ENCODE peak calls at places on chromosomes 11 and 22, in five cellular contexts. Z is IMR-90, W is breast epithelium, S is esophagus squamous epithelium, P is transverse colon. T is an unnamed sample. For H3K27me3, the result is how much of the 10 kb centered on the place peaks cover.

GRCh38 chr11:102882389-102883024 is 7.7 kb upstream of the MMP12 start:
- DNase-seq in Z (peak), P (no peak), S (no peak), W (no peak), T (no peak)

GRCh38 chr11:36219996-36220395 is 69.2 kb downstream of the COMMD9 start:
- DNase-seq in Z (no peak), W (no peak), S (no peak), P (no peak), T (no peak)

GRCh38 chr11:91730620-91731019 is 494.0 kb upstream of the FAT3 start:
- DNase-seq in Z (no peak), W (no peak), S (no peak), P (no peak), T (no peak)

GRCh38 chr22:46512683-46513082 is 24.7 kb downstream of the CELSR1 start:
- DNase-seq in P (no peak), W (no peak), Z (no peak), S (no peak), T (no peak)

GRCh38 chr22:38696606-38697005 is 4.1 kb downstream of the JOSD1 start:
- DNase-seq in W (no peak), Z (peak), S (no peak), P (no peak), T (no peak)

GRCh38 chr11:120601566-120601965 is 90.0 kb downstream of the GRIK4 start:
- DNase-seq in Z (peak), P (no peak), W (no peak), S (no peak), T (no peak)

GRCh38 chr11:123577081-123577598 is 77.3 kb downstream of the SCN3B start:
- DNase-seq in Z (peak), P (peak), S (no peak), W (no peak), T (peak)

GRCh38 chr11:13062115-13062514 is 53.0 kb downstream of the RASSF10 start:
- DNase-seq in P (no peak), S (no peak), Z (no peak), W (no peak), T (no peak)

GRCh38 chr11:70080763-70081162 is 2.6 kb downstream of the ANO1 start:
- DNase-seq in S (no peak), W (peak), P (no peak), Z (no peak), T (no peak)

GRCh38 chr22:32478994-32479393 is 4.4 kb downstream of the FBXO7 start:
- DNase-seq in Z (peak), W (no peak), P (no peak), S (no peak), T (no peak)

GRCh38 chr11:126229782-126230540 is 18.4 kb downstream of the FAM118B start:
- DNase-seq in P (no peak), Z (peak), S (no peak), W (no peak), T (no peak)

GRCh38 chr11:4606231-4607015 is 1.6 kb downstream of the TRIM68 start:
- DNase-seq in Z (peak), W (no peak), P (peak), S (no peak), T (no peak)

GRCh38 chr11:69878144-69878883 is 59.1 kb upstream of the FGF3 start:
- DNase-seq in S (no peak), W (no peak), P (peak), Z (no peak), T (no peak)

GRCh38 chr11:36398261-36398953 is 102.3 kb downstream of the PRR5L start:
- DNase-seq in S (no peak), P (no peak), Z (no peak), W (no peak), T (no peak)

GRCh38 chr11:95821640-95822039 is 31.3 kb downstream of the CEP57 start:
- DNase-seq in P (no peak), S (no peak), Z (peak), W (no peak), T (no peak)

GRCh38 chr11:134224710-134225662 is 515 bp downstream of the VPS26B start:
- DNase-seq in P (peak), W (peak), S (no peak), Z (peak), T (peak)

GRCh38 chr11:125359130-125359529 is 136.9 kb downstream of the FEZ1 start:
- DNase-seq in W (no peak), P (no peak), Z (no peak), S (no peak), T (no peak)

GRCh38 chr22:30308096-30308495 is 18.6 kb downstream of the TBC1D10A start:
- DNase-seq in W (no peak), S (no peak), P (no peak), Z (no peak), T (no peak)

GRCh38 chr11:8826901-8827560 is 84.0 kb upstream of the AKIP1 start:
- DNase-seq in P (no peak), W (no peak), Z (no peak), S (no peak), T (peak)

GRCh38 chr22:25076281-25076680 is 123.4 kb upstream of the CRYBB3 start:
- DNase-seq in S (no peak), W (no peak), Z (no peak), P (no peak), T (no peak)

GRCh38 chr11:71206186-71206585 is 46.2 kb downstream of the SHANK2 start:
- DNase-seq in S (no peak), Z (peak), P (peak), W (peak), T (peak)

GRCh38 chr11:21897203-21897602 is 295.7 kb upstream of the ANO5 start:
- DNase-seq in Z (no peak), P (no peak), W (no peak), S (no peak), T (no peak)

GRCh38 chr11:37926772-37927171 is 1328.7 kb upstream of the RAG2 start:
- DNase-seq in W (no peak), Z (no peak), P (no peak), S (no peak), T (no peak)

GRCh38 chr11:111734383-111735261 is 31.6 kb downstream of the PPP2R1B start:
- DNase-seq in P (no peak), W (no peak), Z (no peak), S (no peak), T (no peak)
- H3K4me3 ChIP-seq in P (no peak), W (peak), Z (no peak), S (peak), T (no peak)

GRCh38 chr11:64767344-64768299 is 7.8 kb upstream of the PYGM start:
- DNase-seq in S (no peak), W (peak), Z (peak), P (peak), T (no peak)
- TF ChIP-seq POLR2A in S (no peak), W (no peak), Z (no peak), P (no peak), T (no peak)

GRCh38 chr11:113904379-113905101 is at the start of gene HTR3B:
- DNase-seq in S (no peak), P (no peak), W (no peak), Z (no peak), T (no peak)

GRCh38 chr11:113896156-113896879 is 8.3 kb upstream of the HTR3B start:
- DNase-seq in W (no peak), S (no peak), P (peak), Z (peak), T (peak)

GRCh38 chr11:113906038-113906437 is 1.4 kb downstream of the HTR3B start:
- DNase-seq in S (no peak), W (no peak), Z (peak), P (peak), T (no peak)

GRCh38 chr11:113906515-113906914 is 1.9 kb downstream of the HTR3B start:
- DNase-seq in S (no peak), W (no peak), P (no peak), Z (no peak), T (no peak)

DNA sequence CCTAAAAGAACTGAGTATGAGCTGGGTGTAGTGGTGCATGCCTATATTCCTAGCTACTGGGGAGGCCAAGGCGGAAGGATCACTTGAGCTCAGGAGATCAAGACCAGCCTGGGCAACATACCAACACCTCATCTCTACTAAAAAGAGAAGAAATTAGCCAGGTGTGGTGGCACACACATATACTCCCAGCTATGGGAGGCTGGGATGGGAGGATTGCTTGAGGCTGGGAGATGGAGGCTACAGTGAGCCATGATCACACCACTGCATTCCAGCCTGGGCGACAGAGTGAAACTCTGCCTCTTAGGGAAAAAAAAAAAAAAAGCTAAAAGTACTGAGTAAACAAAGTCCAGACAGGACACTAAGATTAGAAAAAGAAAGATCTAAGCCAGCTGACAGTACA is 3.5 kb upstream of the HTR3B start:
- DNase-seq in P (no peak), Z (no peak), W (no peak), S (no peak), T (no peak)
- H3K27me3 ChIP-seq in P (under half), Z (under half), W (under half), S (under half), T (under half)

GRCh38 chr11:27233654-27234042 is 129.4 kb downstream of the CCDC34 start:
- DNase-seq in Z (no peak), W (no peak), P (peak), S (no peak), T (no peak)
- H3K4me3 ChIP-seq in Z (no peak), W (no peak), P (no peak), S (no peak), T (no peak)

GRCh38 chr11:65438257-65439151 is 15.9 kb downstream of the NEAT1 start:
- DNase-seq in P (no peak), W (peak), S (no peak), Z (peak), T (no peak)

GRCh38 chr11:65440831-65441499 is 18.4 kb downstream of the NEAT1 start:
- DNase-seq in P (no peak), W (peak), Z (peak), S (no peak), T (peak)

GRCh38 chr11:65437436-65438227 is 15.0 kb downstream of the NEAT1 start:
- DNase-seq in S (no peak), W (peak), P (peak), Z (peak), T (peak)

GRCh38 chr11:65436412-65437032 is 13.9 kb downstream of the NEAT1 start:
- DNase-seq in W (peak), S (no peak), P (peak), Z (peak), T (peak)

GRCh38 chr11:65439331-65440181 is 17.0 kb downstream of the NEAT1 start:
- DNase-seq in S (no peak), Z (peak), P (no peak), W (peak), T (peak)
- TF ChIP-seq POLR2A in S (no peak), Z (no peak), P (peak), W (no peak), T (peak)

DNA sequence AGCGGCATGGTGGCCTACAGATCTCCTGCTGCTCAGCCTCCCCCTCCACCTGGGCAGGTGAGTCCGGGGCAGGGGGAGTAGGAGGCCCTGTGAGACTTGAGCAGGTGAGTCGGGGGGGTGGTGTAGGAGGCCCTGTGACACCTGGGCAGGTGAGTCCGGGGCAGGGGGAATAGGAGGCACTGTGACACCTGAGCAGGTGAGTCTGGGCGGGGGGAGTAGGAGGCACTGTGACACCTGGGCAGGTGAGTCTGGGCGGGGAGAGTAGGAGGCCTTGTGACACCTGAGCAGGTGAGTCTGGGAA is 299.3 kb downstream of the BRD1 start:
- DNase-seq in W (no peak), S (no peak), Z (no peak), P (no peak), T (no peak)
- H3K27me3 ChIP-seq in W (under half), S (under half), Z (under half), P (under half), T (under half)

GRCh38 chr11:128725630-128726461 is 32.0 kb downstream of the FLI1 start:
- DNase-seq in Z (peak), P (peak), S (peak), W (no peak), T (no peak)
- H3K4me3 ChIP-seq in Z (no peak), P (no peak), S (no peak), W (no peak), T (no peak)

DNA sequence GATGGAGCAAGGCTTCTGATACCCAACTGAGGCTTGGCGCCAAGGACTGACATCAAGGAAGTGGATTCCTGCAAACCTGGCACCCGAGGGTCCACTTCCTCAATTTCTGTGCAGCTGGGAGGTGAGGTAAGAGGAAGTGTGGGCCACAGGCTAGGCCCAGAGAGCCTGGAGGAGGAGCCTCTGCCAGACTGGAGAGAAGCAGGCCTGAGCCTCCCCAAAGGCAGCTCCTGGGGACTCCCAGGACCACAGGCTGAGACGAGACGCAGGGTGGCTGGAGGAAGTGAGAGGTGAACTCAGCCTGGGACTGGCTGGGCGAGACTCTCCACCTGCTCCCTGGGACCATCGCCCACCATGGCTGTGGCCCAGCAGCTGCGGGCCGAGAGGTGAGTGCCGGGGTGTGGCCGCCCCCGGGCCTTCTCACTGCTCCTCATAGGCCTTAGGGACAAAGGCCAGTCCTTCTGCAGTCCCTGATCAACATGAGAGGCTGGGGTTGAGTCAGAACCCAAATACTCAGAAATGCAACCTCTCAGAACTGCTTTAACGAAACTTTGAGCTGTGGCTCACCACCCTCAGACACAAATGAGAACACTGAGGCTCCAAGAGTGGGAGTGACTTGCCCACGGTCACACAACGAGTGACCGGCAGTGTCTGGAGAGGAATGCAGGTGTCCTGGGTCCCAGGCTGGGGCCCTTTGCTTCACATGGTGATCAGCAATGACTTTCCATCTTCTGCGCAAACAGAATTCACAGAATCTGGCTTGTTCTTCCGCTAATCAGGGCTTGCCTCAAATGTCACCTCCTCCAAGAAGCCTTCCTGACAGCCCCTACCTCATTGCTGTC is at the start of gene NCF4:
- DNase-seq in Z (no peak), S (peak), W (no peak), P (peak), T (peak)
- TF ChIP-seq POLR2A in Z (no peak), S (peak), W (no peak), P (peak), T (peak)

T was measured in right lobe of liver.